ENCODE peak calls at places on chromosomes 13 and 19, in ten cellular contexts. Z is thoracic aorta; B is PC-3; G is anterior cingulate cortex; S is activated CD4-positive, alpha-beta T cell treated with anti-CD3 and anti-CD28 coated beads, Interleukin-2, amount 50 U/mL, for 4 hours; I is CD8-positive, alpha-beta memory T cell; E is neuronal stem cell; H is stimulated activated CD4-positive, alpha-beta T cell treated with anti-CD3 and anti-CD28 coated beads, Interleukin-12 subunit alpha, Interleukin-12 subunit beta, amount 100 ng/mL, for 48 hours; D is substantia nigra; O is smooth muscle cell of the brain vasculature. U is an unnamed sample.

GRCh38 chr13:28754698-28755545 is 36.2 kb upstream of the SLC46A3 start:
- DNase-seq in Z (no peak), B (peak), G (no peak), S (no peak), I (no peak), E (no peak), H (peak), D (no peak), O (no peak), U (no peak)

GRCh38 chr19:6374179-6374709 is 1.5 kb downstream of the PSPN start:
- DNase-seq in Z (no peak), B (no peak), G (no peak), S (no peak), I (no peak), E (no peak), H (no peak), D (no peak), O (no peak), U (no peak)

GRCh38 chr19:39182174-39182505 is 14.6 kb upstream of the NCCRP1 start:
- DNase-seq in Z (no peak), B (no peak), G (no peak), S (no peak), I (no peak), E (no peak), H (no peak), D (no peak), O (no peak), U (no peak)

GRCh38 chr19:14097532-14098151 is 7.1 kb upstream of the SAMD1 start:
- DNase-seq in Z (no peak), B (no peak), G (no peak), S (no peak), I (no peak), E (no peak), H (no peak), D (no peak), O (no peak), U (no peak)

GRCh38 chr13:112242777-112243176 is 133.4 kb upstream of the SPACA7 start:
- DNase-seq in Z (no peak), B (no peak), G (no peak), S (no peak), I (no peak), E (no peak), H (no peak), D (no peak), O (no peak), U (no peak)

GRCh38 chr19:42290523-42291436 is 11.2 kb upstream of the PRR19 start:
- DNase-seq in Z (no peak), B (no peak), G (no peak), S (peak), I (peak), E (no peak), H (no peak), D (no peak), O (no peak), U (no peak)

GRCh38 chr19:52592301-52592700 is 22.2 kb downstream of the ZNF701 start:
- DNase-seq in Z (no peak), B (no peak), G (no peak), S (no peak), I (no peak), E (no peak), H (no peak), D (no peak), O (no peak), U (no peak)

GRCh38 chr13:27259831-27260230 is 8.5 kb downstream of the RPL21 start:
- DNase-seq in Z (no peak), B (no peak), G (no peak), S (no peak), I (no peak), E (no peak), H (no peak), D (no peak), O (no peak), U (no peak)

GRCh38 chr13:41606646-41607045 is 149.3 kb downstream of the RGCC start:
- DNase-seq in Z (no peak), B (no peak), G (no peak), S (no peak), I (no peak), E (no peak), H (no peak), D (no peak), O (no peak), U (no peak)

GRCh38 chr13:63625869-63626268 is 2210.2 kb upstream of the PCDH20 start:
- DNase-seq in Z (no peak), B (peak), G (no peak), S (no peak), I (no peak), E (no peak), H (no peak), D (no peak), O (no peak), U (no peak)

GRCh38 chr13:99982021-99982740 is 597 bp downstream of the ZIC2 start:
- DNase-seq in Z (no peak), B (no peak), G (no peak), S (no peak), I (no peak), E (no peak), H (no peak), D (no peak), O (no peak), U (no peak)

GRCh38 chr13:73998631-73999030 is 135.6 kb downstream of the KLF12 start:
- DNase-seq in Z (no peak), B (no peak), G (no peak), S (no peak), I (no peak), E (no peak), H (no peak), D (no peak), O (no peak), U (no peak)

GRCh38 chr13:79457948-79458347 is 23.0 kb upstream of the NDFIP2 start:
- DNase-seq in Z (no peak), B (peak), G (no peak), S (no peak), I (no peak), E (no peak), H (no peak), D (no peak), O (no peak), U (no peak)

GRCh38 chr13:33229446-33230177 is 55.9 kb downstream of the STARD13 start:
- DNase-seq in Z (no peak), B (no peak), G (peak), S (no peak), I (no peak), E (no peak), H (no peak), D (peak), O (no peak), U (peak)

U was measured in tibial nerve.